ENCODE peak calls at places on chromosomes 13 and 19, in ten cellular contexts. H is ovary; R is psoas muscle; X is cardiac muscle cell; V is aorta; I is CD8-positive, alpha-beta memory T cell; W is DND-41; F is neuronal stem cell; G is CD8-positive, alpha-beta T cell; Q is endothelial cell of umbilical vein. M is an unnamed sample.

GRCh38 chr13:25725104-25725503 is 326.7 kb downstream of the SHISA2 start:
- DNase-seq in H (no peak), R (no peak), X (no peak), V (no peak), I (no peak), W (no peak), F (no peak), G (no peak), Q (no peak), M (no peak)

GRCh38 chr13:78194904-78195639 is 276.4 kb upstream of the EDNRB start:
- DNase-seq in H (no peak), R (no peak), X (no peak), V (no peak), I (no peak), W (no peak), F (peak; percentile 26), G (no peak), Q (peak; percentile 2), M (no peak)

GRCh38 chr13:44244288-44244687 is 129.3 kb upstream of the SERP2 start:
- DNase-seq in H (no peak), R (no peak), X (no peak), V (no peak), I (no peak), W (peak; percentile 23), F (no peak), G (no peak), Q (no peak), M (no peak)

GRCh38 chr13:93861818-93862217 is 617.7 kb downstream of the DCT start:
- DNase-seq in H (no peak), R (no peak), X (peak; percentile 8), V (peak; percentile 36), I (no peak), W (no peak), F (no peak), G (no peak), Q (no peak), M (no peak)

GRCh38 chr19:35528218-35529038 is at the start of gene SBSN:
- DNase-seq in H (no peak), R (no peak), X (no peak), V (no peak), I (no peak), W (no peak), F (no peak), G (no peak), Q (no peak), M (no peak)

GRCh38 chr19:52963229-52963760 is 614 bp upstream of the ZNF816 start:
- DNase-seq in H (peak; percentile 24), R (no peak), X (peak; percentile 52), V (no peak), I (no peak), W (no peak), F (no peak), G (no peak), Q (no peak), M (peak; percentile 24)

GRCh38 chr13:109180905-109181425 is 551.6 kb downstream of the MYO16 start:
- DNase-seq in H (no peak), R (no peak), X (no peak), V (no peak), I (no peak), W (no peak), F (no peak), G (no peak), Q (no peak), M (no peak)

GRCh38 chr19:54684537-54684936 is 21.8 kb downstream of the LILRB4 start:
- DNase-seq in H (no peak), R (no peak), X (peak; percentile 1), V (no peak), I (no peak), W (peak; percentile 78), F (no peak), G (no peak), Q (no peak), M (no peak)

GRCh38 chr13:83765796-83766195 is 116.5 kb downstream of the SLITRK1 start:
- DNase-seq in H (no peak), R (no peak), X (no peak), V (no peak), I (no peak), W (no peak), F (no peak), G (no peak), Q (no peak), M (no peak)

GRCh38 chr13:49587311-49587847 is 2.0 kb upstream of the RCBTB1 start:
- DNase-seq in H (no peak), R (no peak), X (no peak), V (no peak), I (no peak), W (no peak), F (no peak), G (no peak), Q (no peak), M (no peak)

GRCh38 chr13:99617474-99618255 is 116.4 kb downstream of the TM9SF2 start:
- DNase-seq in H (peak; percentile 40), R (peak; percentile 23), X (peak; percentile 70), V (peak; percentile 59), I (no peak), W (no peak), F (peak; percentile 48), G (peak; percentile 20), Q (peak; percentile 29), M (no peak)

DNA sequence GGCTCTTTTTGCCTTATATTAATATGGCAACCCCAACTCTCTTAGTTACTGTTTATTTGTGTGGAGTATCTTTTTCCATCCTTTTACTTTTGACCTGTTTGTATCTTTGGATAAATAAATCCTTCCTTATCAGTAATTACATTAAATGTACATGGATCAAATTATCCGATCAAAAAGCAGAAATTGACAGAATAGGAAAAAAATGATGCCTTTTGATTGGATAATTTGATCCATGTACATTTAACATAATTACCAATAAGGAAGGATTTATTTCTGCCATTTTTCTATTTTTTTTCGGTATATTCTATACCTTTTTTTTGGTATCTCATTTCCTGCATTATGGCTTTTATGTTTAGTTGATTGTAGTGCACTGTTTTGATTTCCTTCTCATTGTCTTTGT is 57.2 kb downstream of the ZMYM2 start:
- DNase-seq in H (no peak), R (no peak), X (no peak), V (no peak), I (no peak), W (no peak), F (no peak), G (no peak), Q (no peak), M (no peak)
- H3K36me3 ChIP-seq in H (no peaks in the 10 kb centered on the region), R (no peaks in the 10 kb centered on the region), X (peaks cover 7% of the 10 kb centered on the region), V (no peaks in the 10 kb centered on the region), I (peaks cover 10% of the 10 kb centered on the region), W (peaks cover 78% of the 10 kb centered on the region), F (peaks cover 93% of the 10 kb centered on the region), G (peaks cover 7% of the 10 kb centered on the region), Q (peaks cover 6% of the 10 kb centered on the region), M (no peaks in the 10 kb centered on the region)

DNA sequence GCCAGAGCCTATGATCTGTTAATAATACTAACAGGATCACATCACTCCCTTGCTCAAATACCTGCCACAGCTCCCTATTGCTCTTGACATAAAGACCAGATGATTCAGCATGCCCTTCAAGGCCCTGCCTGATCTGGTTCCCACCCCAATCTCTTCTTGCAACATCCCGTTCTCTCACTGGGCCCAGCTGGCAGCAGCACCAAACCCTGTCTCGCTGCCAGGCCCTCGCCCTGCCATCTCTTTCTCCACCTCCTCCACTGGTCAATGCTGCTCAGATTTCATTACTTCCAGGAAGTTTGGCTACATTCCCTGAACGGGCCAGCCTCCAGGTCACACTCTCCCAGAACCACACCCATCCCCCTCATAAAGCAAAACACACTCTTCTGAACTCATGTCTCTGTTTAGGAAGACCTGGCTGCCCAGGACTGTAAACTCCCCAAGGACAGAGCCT is 8.6 kb upstream of the BCAT2 start:
- DNase-seq in H (peak; percentile 88), R (peak; percentile 94), X (no peak), V (peak; percentile 90), I (no peak), W (no peak), F (no peak), G (no peak), Q (peak; percentile 48), M (peak; percentile 96)
- H3K27ac ChIP-seq in H (peak overlapping the region; percentile 36), R (peak overlapping the region; percentile 75), X (no peak overlapping the region), V (peak overlapping the region; percentile 4), I (no peak overlapping the region), W (no peak overlapping the region), F (no peak overlapping the region), G (no peak overlapping the region), Q (no peak overlapping the region), M (peak overlapping the region; percentile 64)

DNA sequence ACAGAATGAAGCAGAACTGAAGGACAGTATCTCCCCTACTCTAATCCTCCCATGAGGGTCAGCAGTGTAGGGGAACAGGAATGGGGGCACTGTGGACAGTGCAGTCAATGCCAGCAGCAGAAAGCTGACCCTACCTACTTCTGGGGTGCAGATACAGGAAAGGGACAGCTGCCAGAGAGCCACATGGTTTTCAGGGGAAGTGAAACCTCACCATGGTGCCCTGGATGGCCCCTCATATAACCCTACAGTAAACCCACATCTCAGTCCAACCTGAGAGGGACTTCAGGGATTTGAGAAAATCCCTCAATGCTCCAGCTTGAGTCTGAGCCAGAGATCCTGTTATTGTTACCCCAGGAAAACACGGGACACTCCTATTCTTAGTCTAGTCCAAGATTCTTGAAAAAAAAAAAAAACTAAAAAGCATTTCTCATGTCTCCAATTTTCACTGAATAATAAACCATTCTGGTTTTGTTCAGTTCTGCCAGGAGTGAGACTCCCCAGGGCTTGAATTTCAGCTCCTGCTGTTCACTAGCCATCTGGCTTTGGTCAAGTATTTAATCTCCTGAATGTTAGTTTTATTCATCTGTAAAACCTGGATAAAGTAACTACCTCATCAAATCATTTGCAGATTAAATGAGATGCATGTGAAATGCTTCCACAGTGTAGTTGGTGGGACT is 511.6 kb upstream of the ARGLU1 start:
- DNase-seq in H (no peak), R (no peak), X (no peak), V (no peak), I (no peak), W (no peak), F (no peak), G (no peak), Q (no peak), M (no peak)
- H3K36me3 ChIP-seq in H (no peaks in the 10 kb centered on the region), R (no peaks in the 10 kb centered on the region), X (no peaks in the 10 kb centered on the region), V (no peaks in the 10 kb centered on the region), I (no peaks in the 10 kb centered on the region), W (no peaks in the 10 kb centered on the region), F (no peaks in the 10 kb centered on the region), G (no peaks in the 10 kb centered on the region), Q (no peaks in the 10 kb centered on the region), M (no peaks in the 10 kb centered on the region)

GRCh38 chr19:10669246-10669645 is 15.1 kb downstream of the ILF3 start:
- DNase-seq in H (no peak), R (no peak), X (no peak), V (no peak), I (no peak), W (no peak), F (no peak), G (no peak), Q (no peak), M (no peak)

GRCh38 chr19:10670876-10671804 is 17.0 kb downstream of the ILF3 start:
- DNase-seq in H (no peak), R (no peak), X (no peak), V (no peak), I (no peak), W (no peak), F (no peak), G (no peak), Q (no peak), M (no peak)

GRCh38 chr19:10667867-10668266 is 13.7 kb downstream of the ILF3 start:
- DNase-seq in H (no peak), R (no peak), X (no peak), V (no peak), I (no peak), W (no peak), F (no peak), G (no peak), Q (no peak), M (no peak)

GRCh38 chr19:10670187-10670586 is 16.0 kb downstream of the ILF3 start:
- DNase-seq in H (no peak), R (no peak), X (no peak), V (no peak), I (no peak), W (no peak), F (no peak), G (no peak), Q (no peak), M (no peak)

GRCh38 chr19:10672529-10673150 is 18.5 kb downstream of the ILF3 start:
- DNase-seq in H (no peak), R (no peak), X (no peak), V (no peak), I (no peak), W (no peak), F (no peak), G (no peak), Q (no peak), M (no peak)
- H3K27ac ChIP-seq in H (no peak overlapping the region), R (peak overlapping the region; percentile 36), X (no peak overlapping the region), V (no peak overlapping the region), I (no peak overlapping the region), W (no peak overlapping the region), F (no peak overlapping the region), G (no peak overlapping the region), Q (no peak overlapping the region), M (no peak overlapping the region)